ENCODE peak calls at places on chromosomes 3 and 15, in four cellular contexts. One of them, this sample, is unnamed.

GRCh38 chr3:55893045-55893664 is 406.0 kb upstream of the WNT5A start:
- DNase-seq in kidney glomerular epithelial cell: peak; percentile 11
- DNase-seq in GM12865: no peak
- DNase-seq in body of pancreas: no peak
- DNase-seq in this sample: no peak

GRCh38 chr3:164486150-164486549 is 592.1 kb downstream of the SI start:
- DNase-seq in body of pancreas: no peak
- DNase-seq in kidney glomerular epithelial cell: peak; percentile 31
- DNase-seq in GM12865: no peak
- DNase-seq in this sample: no peak

GRCh38 chr3:149510480-149510879 is 36.0 kb downstream of the TM4SF4 start:
- DNase-seq in body of pancreas: no peak
- DNase-seq in kidney glomerular epithelial cell: no peak
- DNase-seq in GM12865: no peak
- DNase-seq in this sample: no peak

GRCh38 chr3:15277861-15278260 is 54.5 kb downstream of the SH3BP5 start:
- DNase-seq in body of pancreas: no peak
- DNase-seq in kidney glomerular epithelial cell: no peak
- DNase-seq in GM12865: no peak
- DNase-seq in this sample: no peak

GRCh38 chr15:82944038-82944437 is 8.5 kb downstream of the HOMER2 start:
- DNase-seq in GM12865: no peak
- DNase-seq in kidney glomerular epithelial cell: no peak
- DNase-seq in body of pancreas: no peak
- DNase-seq in this sample: no peak

GRCh38 chr3:64223809-64224570 is 1.3 kb downstream of the PRICKLE2 start:
- DNase-seq in GM12865: peak; percentile 24
- DNase-seq in kidney glomerular epithelial cell: peak; percentile 39
- DNase-seq in body of pancreas: peak; percentile 13
- DNase-seq in this sample: no peak

GRCh38 chr15:45631831-45632230 is 3.0 kb upstream of the SQOR start:
- DNase-seq in kidney glomerular epithelial cell: peak; percentile 72
- DNase-seq in body of pancreas: no peak
- DNase-seq in GM12865: no peak
- DNase-seq in this sample: no peak

GRCh38 chr3:133301194-133301593 is 98.7 kb upstream of the BFSP2 start:
- DNase-seq in kidney glomerular epithelial cell: peak; percentile 90
- DNase-seq in body of pancreas: no peak
- DNase-seq in GM12865: no peak
- DNase-seq in this sample: no peak

GRCh38 chr15:72341361-72341760 is 21.4 kb upstream of the CELF6 start:
- DNase-seq in kidney glomerular epithelial cell: no peak
- DNase-seq in GM12865: no peak
- DNase-seq in body of pancreas: peak; percentile 11
- DNase-seq in this sample: peak; percentile 8

GRCh38 chr15:39102431-39102830 is 478.4 kb upstream of the THBS1 start:
- DNase-seq in kidney glomerular epithelial cell: no peak
- DNase-seq in body of pancreas: no peak
- DNase-seq in GM12865: no peak
- DNase-seq in this sample: no peak

GRCh38 chr3:10389995-10390394 is 69.1 kb upstream of the SEC13 start:
- DNase-seq in GM12865: peak; percentile 51
- DNase-seq in kidney glomerular epithelial cell: no peak
- DNase-seq in body of pancreas: no peak
- DNase-seq in this sample: no peak

GRCh38 chr3:126519506-126520455 is 2.2 kb upstream of the UROC1 start:
- DNase-seq in GM12865: no peak
- DNase-seq in body of pancreas: no peak
- DNase-seq in kidney glomerular epithelial cell: no peak
- DNase-seq in this sample: no peak

GRCh38 chr3:150603888-150604319 is 783 bp downstream of the SELENOT start:
- DNase-seq in GM12865: no peak
- DNase-seq in body of pancreas: no peak
- DNase-seq in kidney glomerular epithelial cell: peak; percentile 53
- DNase-seq in this sample: peak; percentile 39

GRCh38 chr15:91632176-91632575 is 221.3 kb upstream of the SLCO3A1 start:
- DNase-seq in kidney glomerular epithelial cell: no peak
- DNase-seq in body of pancreas: no peak
- DNase-seq in GM12865: no peak
- DNase-seq in this sample: no peak

This sample was measured in COR-L47.